ENCODE peak calls at places on chromosomes 2 and 18, in six cellular contexts. N is mesendoderm, Q is thoracic aorta, Y is stomach, L is pancreas, A is esophagus squamous epithelium. M is an unnamed sample.

GRCh38 chr2:61750624-61751023 is 103.2 kb downstream of the FAM161A start:
- DNase-seq in N (no peak), Q (no peak), Y (no peak), L (no peak), A (no peak), M (no peak)

GRCh38 chr2:235347691-235348090 is 146.2 kb upstream of the AGAP1 start:
- DNase-seq in N (peak; percentile 27), Q (no peak), Y (no peak), L (no peak), A (no peak), M (no peak)

GRCh38 chr2:27152796-27153464 is 4.1 kb downstream of the TCF23 start:
- DNase-seq in N (no peak), Q (no peak), Y (no peak), L (no peak), A (no peak), M (no peak)

GRCh38 chr18:69936191-69936558 is 11.5 kb downstream of the CD226 start:
- DNase-seq in N (no peak), Q (no peak), Y (no peak), L (no peak), A (no peak), M (peak; percentile 12)

GRCh38 chr2:240285725-240286124 is 145.3 kb upstream of the OTOS start:
- DNase-seq in N (no peak), Q (no peak), Y (no peak), L (no peak), A (no peak), M (no peak)

GRCh38 chr18:75221902-75222301 is 11.3 kb downstream of the TSHZ1 start:
- DNase-seq in N (no peak), Q (no peak), Y (no peak), L (no peak), A (no peak), M (no peak)

GRCh38 chr2:130836501-130837174 is at the start of gene ARHGEF4:
- DNase-seq in N (peak; percentile 71), Q (no peak), Y (peak; percentile 70), L (peak; percentile 93), A (no peak), M (no peak)

GRCh38 chr2:211875488-211875887 is 663.1 kb downstream of the ERBB4 start:
- DNase-seq in N (no peak), Q (no peak), Y (no peak), L (no peak), A (no peak), M (no peak)

GRCh38 chr2:108074945-108075344 is 88.6 kb downstream of the SLC5A7 start:
- DNase-seq in N (peak; percentile 68), Q (no peak), Y (no peak), L (no peak), A (no peak), M (no peak)

GRCh38 chr2:88751770-88752169 is 60.3 kb downstream of the RPIA start:
- DNase-seq in N (no peak), Q (no peak), Y (no peak), L (no peak), A (no peak), M (no peak)

GRCh38 chr18:78977627-78978271 is 1.9 kb upstream of the SALL3 start:
- DNase-seq in N (peak; percentile 64), Q (no peak), Y (no peak), L (no peak), A (no peak), M (no peak)

GRCh38 chr2:189657867-189658266 is 3.4 kb upstream of the ASNSD1 start:
- DNase-seq in N (peak; percentile 92), Q (no peak), Y (peak; percentile 54), L (no peak), A (no peak), M (peak; percentile 21)

GRCh38 chr2:109030870-109031480 is 42.0 kb upstream of the EDAR start:
- DNase-seq in N (peak; percentile 23), Q (no peak), Y (no peak), L (no peak), A (no peak), M (no peak)

GRCh38 chr2:238302076-238302475 is 13.7 kb upstream of the PER2 start:
- DNase-seq in N (no peak), Q (no peak), Y (no peak), L (no peak), A (no peak), M (no peak)

GRCh38 chr2:65731476-65731875 is 299.1 kb upstream of the SPRED2 start:
- DNase-seq in N (no peak), Q (no peak), Y (no peak), L (no peak), A (no peak), M (no peak)

GRCh38 chr2:65728477-65729180 is 296.2 kb upstream of the SPRED2 start:
- DNase-seq in N (no peak), Q (no peak), Y (peak; percentile 76), L (no peak), A (no peak), M (no peak)

GRCh38 chr2:65724752-65725151 is 292.4 kb upstream of the SPRED2 start:
- DNase-seq in N (no peak), Q (no peak), Y (no peak), L (no peak), A (no peak), M (no peak)

GRCh38 chr2:65729246-65729645 is 296.8 kb upstream of the SPRED2 start:
- DNase-seq in N (no peak), Q (no peak), Y (peak; percentile 29), L (no peak), A (no peak), M (no peak)

DNA sequence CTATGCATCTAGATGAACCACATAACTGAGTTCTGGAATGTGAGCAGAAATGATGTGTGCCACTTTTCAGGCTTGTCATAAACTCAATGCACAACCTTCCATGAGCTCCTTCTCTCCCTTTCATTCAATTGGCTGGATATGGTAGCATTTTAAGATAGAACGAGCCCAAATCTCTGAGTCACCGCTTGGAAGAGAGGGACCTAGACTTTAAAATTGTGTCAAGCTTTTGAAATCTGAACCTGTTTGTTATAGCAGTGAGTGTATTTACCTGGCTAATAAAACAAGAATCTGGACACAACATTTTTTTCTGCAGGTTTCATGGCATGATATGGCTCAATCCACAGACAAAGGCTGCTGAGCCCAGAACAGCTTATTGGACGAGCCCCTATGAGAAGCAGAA is 297.8 kb upstream of the SPRED2 start:
- DNase-seq in N (no peak), Q (no peak), Y (no peak), L (no peak), A (no peak), M (no peak)
- H3K4me1 ChIP-seq in N (no peaks in the 10 kb centered on the region), Q (no peaks in the 10 kb centered on the region), Y (peaks cover 11% of the 10 kb centered on the region), L (peaks cover 6% of the 10 kb centered on the region), A (peaks cover 20% of the 10 kb centered on the region), M (no peaks in the 10 kb centered on the region)

GRCh38 chr2:39666489-39667141 is 898 bp downstream of the TMEM178A start:
- DNase-seq in N (no peak), Q (no peak), Y (no peak), L (no peak), A (no peak), M (no peak)
- H3K4me3 ChIP-seq in N (peak overlapping the region; percentile 53), Q (peak overlapping the region; percentile 79), Y (peak overlapping the region; percentile 69), L (peak overlapping the region; percentile 66), A (peak overlapping the region; percentile 28), M (peak overlapping the region; percentile 56)

DNA sequence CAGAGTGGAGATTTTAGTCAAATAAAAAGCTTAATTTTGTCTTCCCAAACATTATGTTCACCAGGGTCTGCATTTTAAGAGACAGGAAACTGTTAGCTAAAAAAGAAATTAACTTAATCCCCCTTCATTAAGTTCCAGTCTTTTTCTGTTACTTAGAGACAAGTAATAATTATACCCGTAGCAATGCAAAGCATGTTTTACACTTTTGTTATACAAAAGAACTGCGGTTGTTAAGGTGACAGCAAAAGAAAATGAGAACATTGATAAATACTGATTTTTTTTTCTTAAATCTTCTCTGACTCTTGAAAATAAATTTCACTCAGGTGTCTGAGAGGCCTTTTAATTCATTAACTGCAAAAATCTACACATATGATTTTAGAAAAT is 101.4 kb downstream of the MEIS1 start:
- DNase-seq in N (no peak), Q (no peak), Y (no peak), L (no peak), A (no peak), M (no peak)
- H3K4me1 ChIP-seq in N (no peaks in the 10 kb centered on the region), Q (peaks cover 6% of the 10 kb centered on the region), Y (peaks cover 40% of the 10 kb centered on the region), L (peaks cover 25% of the 10 kb centered on the region), A (peaks cover 82% of the 10 kb centered on the region), M (peaks cover 30% of the 10 kb centered on the region)

DNA sequence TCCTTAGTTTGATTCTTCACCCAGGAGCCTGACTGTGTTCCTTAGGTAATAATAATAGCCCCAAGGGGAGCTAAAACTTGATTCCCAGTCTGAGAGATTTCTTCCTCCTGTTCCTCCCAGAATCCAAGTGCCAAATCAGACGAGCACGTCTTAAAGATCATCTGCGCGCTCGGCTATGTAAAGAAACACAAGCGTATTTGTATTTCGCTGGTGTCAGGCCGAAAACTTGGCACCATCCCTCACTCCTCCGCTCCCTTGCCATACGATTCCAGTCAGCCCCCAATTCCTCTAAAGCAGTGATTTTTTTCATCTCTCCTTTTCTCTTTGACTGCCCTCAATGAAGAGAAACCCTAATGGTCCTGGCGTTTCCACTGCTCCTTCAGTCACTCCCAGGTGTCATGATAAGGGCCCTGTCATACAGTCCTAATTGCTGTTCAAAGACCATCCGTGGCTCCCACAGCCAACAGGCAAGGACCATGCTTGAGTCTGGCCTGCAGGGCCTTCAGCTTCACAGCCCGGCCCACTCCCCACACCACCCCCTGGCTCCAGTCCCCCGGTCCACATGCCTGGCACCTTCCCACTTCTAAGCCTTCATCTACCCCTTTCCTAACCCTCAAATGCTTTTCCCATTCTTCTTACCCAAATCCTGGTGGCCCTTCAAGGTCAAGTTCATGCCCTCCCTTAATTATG is 130.8 kb upstream of the ID2 start:
- DNase-seq in N (no peak), Q (no peak), Y (no peak), L (peak; percentile 14), A (no peak), M (no peak)
- H3K4me3 ChIP-seq in N (no peak overlapping the region), Q (no peak overlapping the region), Y (no peak overlapping the region), L (no peak overlapping the region), A (no peak overlapping the region), M (no peak overlapping the region)

GRCh38 chr2:120826260-120826648 is 90.6 kb downstream of the GLI2 start:
- DNase-seq in N (no peak), Q (no peak), Y (no peak), L (no peak), A (no peak), M (no peak)
- H3K4me1 ChIP-seq in N (peaks cover 5% of the 10 kb centered on the region), Q (no peaks in the 10 kb centered on the region), Y (peaks cover 23% of the 10 kb centered on the region), L (no peaks in the 10 kb centered on the region), A (peaks cover 21% of the 10 kb centered on the region), M (peaks cover 8% of the 10 kb centered on the region)

GRCh38 chr18:48542513-48543181 is 3.8 kb downstream of the CTIF start:
- DNase-seq in N (peak; percentile 95), Q (no peak), Y (no peak), L (no peak), A (no peak), M (no peak)

GRCh38 chr18:48541026-48541746 is 2.4 kb downstream of the CTIF start:
- DNase-seq in N (peak; percentile 90), Q (no peak), Y (peak; percentile 74), L (no peak), A (no peak), M (peak; percentile 73)

GRCh38 chr18:48543228-48543627 is 4.4 kb downstream of the CTIF start:
- DNase-seq in N (peak; percentile 97), Q (no peak), Y (no peak), L (no peak), A (no peak), M (no peak)

GRCh38 chr18:48540329-48541025 is 1.6 kb downstream of the CTIF start:
- DNase-seq in N (peak; percentile 80), Q (no peak), Y (peak; percentile 65), L (peak; percentile 86), A (peak; percentile 7), M (peak; percentile 66)

DNA sequence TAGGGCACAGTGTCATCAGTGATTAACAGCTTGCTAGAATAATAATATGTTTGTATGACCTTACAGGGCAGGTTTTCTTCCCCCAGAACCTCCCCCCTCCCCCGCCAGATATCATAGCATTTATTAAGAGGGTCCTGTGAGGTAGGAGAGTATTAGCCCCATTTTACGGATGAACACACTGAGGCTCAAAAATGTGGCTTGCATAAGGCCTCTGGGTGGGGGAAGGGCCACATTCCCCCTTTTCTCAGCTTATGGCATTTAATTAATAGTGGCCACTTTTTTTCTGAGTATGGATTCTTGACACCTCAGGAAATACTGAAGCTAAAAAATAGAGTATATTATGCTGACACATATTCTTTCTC is 2.9 kb downstream of the CTIF start:
- DNase-seq in N (no peak), Q (no peak), Y (no peak), L (no peak), A (no peak), M (no peak)
- H3K4me3 ChIP-seq in N (no peak overlapping the region), Q (peak overlapping the region; percentile 96), Y (peak overlapping the region; percentile 77), L (peak overlapping the region; percentile 76), A (no peak overlapping the region), M (peak overlapping the region; percentile 90)

M was measured in heart right ventricle.